ENCODE peak calls at places on chromosomes 4 and X, in eight cellular contexts. P is dorsolateral prefrontal cortex, I is T follicular helper cell, A is cardiac fibroblast, Z is activated T-cell treated with anti-CD3 and anti-CD28 coated beads for 48 hours, R is kidney epithelial cell, J is AG10803, D is omental fat pad. Q is an unnamed sample.

GRCh38 chr4:152165146-152165545 is 370.7 kb downstream of the FBXW7 start:
- DNase-seq in P (no peak), I (no peak), A (no peak), Z (no peak), R (peak), J (no peak), D (no peak), Q (no peak)

GRCh38 chr4:89765966-89766365 is 71.0 kb downstream of the SNCA start:
- DNase-seq in P (no peak), I (no peak), A (peak), Z (no peak), R (no peak), J (peak), D (no peak), Q (peak)

GRCh38 chrX:53250556-53250955 is 25.5 kb upstream of the KDM5C start:
- DNase-seq in P (no peak), I (no peak), A (no peak), Z (no peak), R (no peak), J (no peak), D (no peak), Q (no peak)

GRCh38 chr4:124111922-124112321 is 600.6 kb downstream of the ANKRD50 start:
- DNase-seq in P (no peak), I (no peak), A (peak), Z (no peak), R (peak), J (peak), D (no peak), Q (peak)

GRCh38 chr4:138178566-138178965 is 63.6 kb downstream of the SLC7A11 start:
- DNase-seq in P (no peak), I (no peak), A (peak), Z (no peak), R (no peak), J (no peak), D (no peak), Q (no peak)

GRCh38 chrX:78753571-78753970 is 6.1 kb downstream of the LPAR4 start:
- DNase-seq in P (no peak), I (no peak), A (no peak), Z (no peak), R (no peak), J (no peak), D (no peak), Q (no peak)

GRCh38 chr4:184583738-184584502 is 65.3 kb downstream of the CASP3 start:
- DNase-seq in P (no peak), I (no peak), A (no peak), Z (no peak), R (no peak), J (no peak), D (no peak), Q (no peak)

GRCh38 chrX:23246001-23246400 is 88.6 kb upstream of the PTCHD1 start:
- DNase-seq in P (no peak), I (no peak), A (no peak), Z (no peak), R (no peak), J (no peak), D (no peak), Q (no peak)

GRCh38 chr4:118754890-118755289 is 69.7 kb downstream of the METTL14 start:
- DNase-seq in P (no peak), I (no peak), A (no peak), Z (no peak), R (no peak), J (peak), D (no peak), Q (no peak)

GRCh38 chr4:138488527-138488926 is 246.4 kb upstream of the SLC7A11 start:
- DNase-seq in P (no peak), I (no peak), A (peak), Z (no peak), R (no peak), J (no peak), D (no peak), Q (no peak)

GRCh38 chr4:170773709-170774273 is 684.0 kb upstream of the AADAT start:
- DNase-seq in P (no peak), I (no peak), A (no peak), Z (no peak), R (no peak), J (no peak), D (no peak), Q (no peak)

GRCh38 chrX:73398185-73398914 is 48.5 kb upstream of the CDX4 start:
- DNase-seq in P (no peak), I (no peak), A (no peak), Z (no peak), R (no peak), J (no peak), D (no peak), Q (no peak)

GRCh38 chr4:156672924-156673323 is 298.7 kb downstream of the PDGFC start:
- DNase-seq in P (no peak), I (no peak), A (peak), Z (no peak), R (no peak), J (peak), D (no peak), Q (peak)

GRCh38 chr4:78764498-78764961 is 11.6 kb upstream of the BMP2K start:
- DNase-seq in P (no peak), I (no peak), A (peak), Z (no peak), R (no peak), J (no peak), D (no peak), Q (no peak)

GRCh38 chrX:110180176-110180927 is 137.5 kb downstream of the AMMECR1 start:
- DNase-seq in P (no peak), I (no peak), A (peak), Z (no peak), R (no peak), J (peak), D (no peak), Q (no peak)

GRCh38 chr4:181860157-181860556 is 383.0 kb upstream of the TENM3 start:
- DNase-seq in P (no peak), I (no peak), A (peak), Z (no peak), R (no peak), J (peak), D (no peak), Q (no peak)

GRCh38 chr4:90127223-90127705 is at the start of gene CCSER1:
- DNase-seq in P (peak), I (peak), A (peak), Z (peak), R (peak), J (peak), D (peak), Q (peak)

GRCh38 chr4:122531038-122531437 is 74.5 kb upstream of the IL2 start:
- DNase-seq in P (no peak), I (no peak), A (no peak), Z (no peak), R (no peak), J (no peak), D (no peak), Q (no peak)

GRCh38 chr4:157012781-157013180 is 41.2 kb upstream of the PDGFC start:
- DNase-seq in P (no peak), I (no peak), A (peak), Z (no peak), R (no peak), J (peak), D (no peak), Q (no peak)

GRCh38 chr4:69640289-69640688 is 847 bp upstream of the UGT2A2 start:
- DNase-seq in P (no peak), I (no peak), A (no peak), Z (no peak), R (no peak), J (no peak), D (no peak), Q (no peak)

GRCh38 chrX:135295238-135295943 is 13.9 kb upstream of the ETDC start:
- DNase-seq in P (peak), I (peak), A (peak), Z (peak), R (peak), J (peak), D (no peak), Q (peak)

GRCh38 chrX:30576881-30577280 is 685 bp downstream of the TASL start:
- DNase-seq in P (no peak), I (no peak), A (no peak), Z (no peak), R (no peak), J (no peak), D (no peak), Q (peak)

GRCh38 chr4:113435893-113436292 is 325.6 kb downstream of the CAMK2D start:
- DNase-seq in P (no peak), I (no peak), A (peak), Z (no peak), R (peak), J (peak), D (peak), Q (peak)

GRCh38 chrX:34578237-34578636 is 78.8 kb downstream of the TMEM47 start:
- DNase-seq in P (no peak), I (no peak), A (peak), Z (no peak), R (peak), J (peak), D (no peak), Q (peak)

GRCh38 chrX:13000311-13000811 is 25.5 kb downstream of the TMSB4X start:
- DNase-seq in P (no peak), I (peak), A (no peak), Z (no peak), R (no peak), J (no peak), D (no peak), Q (peak)

GRCh38 chrX:33726281-33727160 is 405.6 kb downstream of the FAM47A start:
- DNase-seq in P (peak), I (no peak), A (no peak), Z (no peak), R (no peak), J (no peak), D (no peak), Q (no peak)

GRCh38 chr4:163662761-163663160 is 168.3 kb downstream of the TMA16 start:
- DNase-seq in P (no peak), I (no peak), A (no peak), Z (no peak), R (no peak), J (no peak), D (no peak), Q (no peak)

GRCh38 chr4:40238700-40239548 is 42.1 kb downstream of the RHOH start:
- DNase-seq in P (no peak), I (peak), A (no peak), Z (peak), R (no peak), J (no peak), D (no peak), Q (no peak)

GRCh38 chrX:13669246-13669689 is 16.3 kb downstream of the TCEANC start:
- DNase-seq in P (no peak), I (peak), A (peak), Z (peak), R (peak), J (peak), D (peak), Q (no peak)

GRCh38 chr4:85748654-85749053 is 273.7 kb downstream of the ARHGAP24 start:
- DNase-seq in P (no peak), I (no peak), A (peak), Z (no peak), R (no peak), J (no peak), D (no peak), Q (no peak)

GRCh38 chrX:1170243-1170642 is 42.2 kb downstream of the CRLF2 start:
- DNase-seq in P (no peak), I (no peak), A (no peak), Z (no peak), R (no peak), J (no peak), D (no peak), Q (no peak)

GRCh38 chrX:150201391-150201790 is 161.7 kb upstream of the MAMLD1 start:
- DNase-seq in P (no peak), I (no peak), A (no peak), Z (no peak), R (no peak), J (no peak), D (no peak), Q (no peak)